ENCODE peak calls at places on chromosomes 11 and 22, in four cellular contexts. T is thoracic aorta, Y is T-helper 1 cell, Q is neural crest cell. D is an unnamed sample.

GRCh38 chr11:60978546-60979380 is 7.3 kb downstream of the CD6 start:
- DNase-seq in T (no peak), Y (no peak), Q (no peak), D (no peak)

GRCh38 chr11:128766687-128767086 is 72.8 kb downstream of the FLI1 start:
- DNase-seq in Q (no peak), Y (no peak), T (no peak), D (no peak)

GRCh38 chr11:1503708-1504104 is 17.1 kb upstream of the MOB2 start:
- DNase-seq in Q (no peak), Y (no peak), T (no peak), D (no peak)

GRCh38 chr11:34978236-34979191 is 62.1 kb downstream of the PDHX start:
- DNase-seq in T (no peak), Y (no peak), Q (no peak), D (no peak)

GRCh38 chr11:60625262-60625661 is 74.2 kb upstream of the MS4A8 start:
- DNase-seq in T (no peak), Q (no peak), Y (no peak), D (no peak)

GRCh38 chr22:28887725-28888459 is 4.5 kb downstream of the ZNRF3 start:
- DNase-seq in T (no peak), Y (no peak), Q (no peak), D (no peak)

GRCh38 chr11:44345781-44346180 is 35.8 kb upstream of the ALX4 start:
- DNase-seq in T (no peak), Q (no peak), Y (no peak), D (no peak)

GRCh38 chr11:41508121-41508520 is 48.7 kb upstream of the LRRC4C start:
- DNase-seq in Y (no peak), T (no peak), Q (no peak), D (no peak)

GRCh38 chr11:108685419-108686161 is 20.7 kb downstream of the DDX10 start:
- DNase-seq in Y (no peak), T (no peak), Q (no peak), D (no peak)

GRCh38 chr11:128422576-128423370 is 164.6 kb downstream of the ETS1 start:
- DNase-seq in Q (no peak), T (no peak), Y (peak), D (no peak)

GRCh38 chr22:23533771-23534191 is 46.3 kb downstream of the IGLL1 start:
- DNase-seq in T (no peak), Q (no peak), Y (no peak), D (no peak)

GRCh38 chr11:64371201-64371600 is 12.2 kb downstream of the RPS6KA4 start:
- DNase-seq in Y (no peak), T (no peak), Q (no peak), D (no peak)

GRCh38 chr11:1771700-1772099 is 8.0 kb upstream of the CTSD start:
- DNase-seq in Y (no peak), Q (no peak), T (no peak), D (no peak)

GRCh38 chr11:122102426-122102825 is 13.6 kb downstream of the BLID start:
- DNase-seq in Q (no peak), Y (no peak), T (no peak), D (no peak)

GRCh38 chr11:9953994-9954626 is 290.2 kb downstream of the SWAP70 start:
- DNase-seq in Q (no peak), T (no peak), Y (no peak), D (no peak)

GRCh38 chr11:64261556-64262080 is 10.3 kb downstream of the PLCB3 start:
- DNase-seq in Y (no peak), Q (no peak), T (no peak), D (no peak)

GRCh38 chr11:31808721-31809542 is 2.2 kb downstream of the PAX6 start:
- DNase-seq in Q (peak), Y (no peak), T (no peak), D (no peak)

GRCh38 chr11:20008870-20009644 is 151.2 kb downstream of the DBX1 start:
- DNase-seq in T (no peak), Q (no peak), Y (no peak), D (no peak)

GRCh38 chr11:32071811-32072210 is 19.1 kb upstream of the RCN1 start:
- DNase-seq in Q (no peak), T (no peak), Y (no peak), D (peak)

GRCh38 chr11:2531277-2531986 is 86.6 kb downstream of the KCNQ1 start:
- DNase-seq in Y (peak), Q (peak), T (no peak), D (peak)

GRCh38 chr11:123020968-123021367 is 39.3 kb upstream of the BSX start:
- DNase-seq in Q (peak), Y (peak), T (no peak), D (peak)

GRCh38 chr11:42077794-42078193 is 618.3 kb upstream of the LRRC4C start:
- DNase-seq in Q (no peak), T (no peak), Y (no peak), D (no peak)

GRCh38 chr11:99739464-99740089 is 718.8 kb downstream of the CNTN5 start:
- DNase-seq in Y (no peak), Q (peak), T (no peak), D (peak)

GRCh38 chr11:19816817-19817216 is 104.2 kb downstream of the NAV2 start:
- DNase-seq in T (no peak), Y (no peak), Q (no peak), D (no peak)

GRCh38 chr22:37591823-37592404 is 12.0 kb upstream of the LGALS2 start:
- DNase-seq in Q (no peak), T (no peak), Y (no peak), D (no peak)

GRCh38 chr11:111361082-111361801 is 17.8 kb downstream of the POU2AF1 start:
- DNase-seq in Y (no peak), Q (no peak), T (no peak), D (no peak)

GRCh38 chr22:26169312-26170111 is at the start of gene SEZ6L:
- DNase-seq in T (no peak), Y (no peak), Q (peak), D (peak)